ENCODE peak calls at places on chromosomes 16 and 17, in seven cellular contexts. R, Y, Z, M, L, J and K are unnamed samples.

GRCh38 chr17:40443988-40444899 is 994 bp downstream of the IGFBP4 start:
- DNase-seq in M (peak), Z (no peak), R (no peak), Y (no peak), J (peak), L (no peak), K (no peak)

GRCh38 chr17:53227101-53227500 is 595.6 kb upstream of the KIF2B start:
- DNase-seq in R (no peak), M (peak), Z (no peak), Y (no peak), J (no peak), L (no peak), K (no peak)

GRCh38 chr17:8753136-8753975 is 5.0 kb downstream of the SPDYE4 start:
- DNase-seq in Y (no peak), M (no peak), J (no peak), Z (no peak), R (no peak), L (no peak), K (no peak)

GRCh38 chr17:63258785-63259184 is 187.3 kb downstream of the CYB561 start:
- DNase-seq in Z (no peak), J (no peak), M (no peak), R (no peak), Y (no peak), L (no peak), K (no peak)

GRCh38 chr16:68696514-68696913 is 40.6 kb upstream of the CDH1 start:
- DNase-seq in M (no peak), R (no peak), Z (peak), J (no peak), Y (no peak), L (no peak), K (no peak)

GRCh38 chr17:65953316-65954147 is 238.4 kb downstream of the CEP112 start:
- DNase-seq in J (no peak), M (no peak), R (no peak), L (no peak), Z (no peak), Y (no peak), K (no peak)

GRCh38 chr17:59493867-59494266 is 71.5 kb upstream of the DHX40 start:
- DNase-seq in Y (no peak), R (no peak), M (no peak), L (no peak), J (no peak), Z (no peak), K (no peak)

GRCh38 chr17:69447726-69448125 is 33.2 kb downstream of the MAP2K6 start:
- DNase-seq in M (no peak), J (no peak), Z (no peak), Y (no peak), R (no peak), L (no peak), K (no peak)

GRCh38 chr17:30363715-30364202 is 15.0 kb upstream of the CPD start:
- DNase-seq in L (peak), M (peak), Y (peak), Z (peak), R (no peak), J (peak), K (peak)

GRCh38 chr17:34235389-34236028 is 19.6 kb upstream of the CCL2 start:
- DNase-seq in J (peak), M (no peak), R (no peak), Y (no peak), Z (peak), L (no peak), K (no peak)

GRCh38 chr17:18362509-18363020 is 785 bp downstream of the SHMT1 start:
- DNase-seq in M (peak), L (peak), J (peak), Z (peak), R (no peak), Y (no peak), K (no peak)

GRCh38 chr17:49117581-49118230 is 14.9 kb upstream of the B4GALNT2 start:
- DNase-seq in Z (peak), R (no peak), Y (no peak), J (no peak), M (no peak), L (peak), K (no peak)

GRCh38 chr17:38663125-38663751 is 11.5 kb downstream of the EPOP start:
- DNase-seq in Z (peak), R (no peak), Y (no peak), L (peak), M (peak), J (peak), K (peak)

GRCh38 chr16:68073902-68074760 is 11.0 kb upstream of the NFATC3 start:
- DNase-seq in M (no peak), L (no peak), J (no peak), Y (no peak), Z (no peak), R (no peak), K (no peak)

GRCh38 chr17:80320496-80320895 is 59.8 kb downstream of the RNF213 start:
- DNase-seq in L (no peak), M (no peak), Y (no peak), R (no peak), Z (no peak), J (no peak), K (no peak)

GRCh38 chr17:75181608-75182318 is 996 bp downstream of the SUMO2 start:
- DNase-seq in R (peak), M (peak), J (peak), Y (peak), L (peak), Z (no peak), K (peak)

GRCh38 chr17:78029697-78030096 is 71.2 kb downstream of the TNRC6C start:
- DNase-seq in L (no peak), M (no peak), R (no peak), J (no peak), Z (no peak), Y (no peak), K (no peak)

GRCh38 chr16:4515611-4516233 is 22.9 kb downstream of the CDIP1 start:
- DNase-seq in L (no peak), J (peak), Z (no peak), Y (no peak), M (no peak), R (no peak), K (no peak)

GRCh38 chr16:87995644-87996043 is 44.4 kb downstream of the BANP start:
- DNase-seq in L (no peak), M (no peak), Y (no peak), Z (no peak), R (no peak), J (no peak), K (no peak)

GRCh38 chr16:81514568-81515258 is 70.1 kb downstream of the CMIP start:
- DNase-seq in Z (no peak), M (no peak), Y (no peak), J (no peak), L (no peak), R (no peak), K (no peak)

GRCh38 chr16:8865145-8865882 is 3.5 kb downstream of the CARHSP1 start:
- DNase-seq in R (no peak), Y (no peak), J (no peak), M (no peak), Z (no peak), L (no peak), K (no peak)

GRCh38 chr16:49472598-49472997 is 99.0 kb downstream of the C16orf78 start:
- DNase-seq in J (no peak), R (no peak), Z (no peak), M (no peak), Y (no peak), L (no peak), K (no peak)

GRCh38 chr17:81492706-81493105 is 19.9 kb downstream of the ACTG1 start:
- DNase-seq in L (no peak), R (no peak), Z (no peak), J (no peak), M (no peak), Y (no peak), K (no peak)

GRCh38 chr17:8326591-8327583 is 12.8 kb upstream of the ODF4 start:
- DNase-seq in Y (no peak), L (no peak), J (peak), M (peak), R (no peak), Z (no peak), K (no peak)

GRCh38 chr17:58195518-58196123 is 3.1 kb downstream of the EPX start:
- DNase-seq in M (no peak), J (no peak), Y (no peak), L (no peak), R (no peak), Z (no peak), K (no peak)

GRCh38 chr17:21382560-21383495 is 6.7 kb downstream of the KCNJ12 start:
- DNase-seq in L (no peak), J (no peak), R (no peak), Z (no peak), M (no peak), Y (no peak), K (no peak)

GRCh38 chr17:81287155-81287554 is 8.0 kb downstream of the SLC38A10 start:
- DNase-seq in J (no peak), L (no peak), M (no peak), Y (no peak), Z (no peak), R (no peak), K (no peak)

GRCh38 chr16:30527635-30528178 is 1.3 kb upstream of the ZNF768 start:
- DNase-seq in Y (no peak), M (no peak), J (peak), R (no peak), L (peak), Z (peak), K (no peak)

GRCh38 chr16:68368602-68368944 is 57.8 kb downstream of the PRMT7 start:
- DNase-seq in J (no peak), L (no peak), Y (no peak), R (no peak), Z (no peak), M (no peak), K (no peak)

GRCh38 chr16:56614549-56614991 is 6.2 kb downstream of the MT2A start:
- DNase-seq in R (no peak), Z (no peak), J (no peak), M (peak), L (no peak), Y (no peak), K (no peak)

GRCh38 chr17:50051082-50051576 is 4.8 kb upstream of the ITGA3 start:
- DNase-seq in J (peak), M (peak), Z (no peak), Y (peak), L (peak), R (no peak), K (no peak)